ENCODE peak calls at places on chromosomes 4 and X, in seven cellular contexts. H, I, T, L, J, O and R are unnamed samples.

GRCh38 chr4:1201851-1202525 is 29.6 kb upstream of the SPON2 start:
- DNase-seq in L (no peak), J (peak), H (peak), O (no peak), T (no peak), I (no peak), R (no peak)

GRCh38 chr4:113637823-113638691 is 123.5 kb downstream of the CAMK2D start:
- DNase-seq in H (no peak), J (no peak), I (no peak), T (no peak), L (no peak), O (no peak), R (peak)

GRCh38 chrX:9055354-9055753 is 21.4 kb upstream of the FAM9B start:
- DNase-seq in L (no peak), H (no peak), O (no peak), I (no peak), T (no peak), J (no peak), R (no peak)

GRCh38 chrX:56661193-56661592 is 67.8 kb upstream of the NBDY start:
- DNase-seq in O (no peak), L (no peak), I (no peak), H (no peak), T (no peak), J (no peak), R (no peak)

GRCh38 chr4:1939664-1940509 is 68.7 kb downstream of the NSD2 start:
- DNase-seq in T (no peak), L (peak), I (peak), O (no peak), H (no peak), J (no peak), R (no peak)

GRCh38 chr4:153249199-153250154 is 45.2 kb downstream of the TRIM2 start:
- DNase-seq in T (peak), L (peak), I (peak), H (peak), O (peak), J (peak), R (peak)

GRCh38 chr4:19675172-19675811 is 576.4 kb upstream of the SLIT2 start:
- DNase-seq in H (no peak), L (no peak), O (no peak), I (no peak), J (no peak), T (no peak), R (no peak)

GRCh38 chr4:80045831-80046230 is 27.2 kb downstream of the ANTXR2 start:
- DNase-seq in I (no peak), L (no peak), T (no peak), O (no peak), H (no peak), J (no peak), R (no peak)

GRCh38 chr4:53981066-53981465 is 83.3 kb downstream of the CHIC2 start:
- DNase-seq in H (no peak), T (no peak), J (no peak), I (no peak), L (no peak), O (no peak), R (no peak)

GRCh38 chr4:4663028-4663427 is 121.2 kb upstream of the STX18 start:
- DNase-seq in J (no peak), O (no peak), T (no peak), L (no peak), I (no peak), H (no peak), R (no peak)

GRCh38 chrX:56978172-56978571 is 17.2 kb downstream of the SPIN3 start:
- DNase-seq in J (peak), L (peak), O (peak), I (peak), T (no peak), H (peak), R (peak)

GRCh38 chr4:22574880-22575279 is 59.0 kb upstream of the ADGRA3 start:
- DNase-seq in O (no peak), H (no peak), J (no peak), T (no peak), I (no peak), L (no peak), R (no peak)

GRCh38 chr4:125826801-125827200 is 512.0 kb downstream of the FAT4 start:
- DNase-seq in L (no peak), J (no peak), T (no peak), I (no peak), H (peak), O (no peak), R (no peak)

GRCh38 chrX:130999360-130999759 is 58.8 kb upstream of the ARHGAP36 start:
- DNase-seq in I (no peak), L (no peak), H (no peak), T (no peak), O (no peak), J (no peak), R (no peak)

GRCh38 chrX:30875957-30876356 is 13.1 kb downstream of the TAB3 start:
- DNase-seq in J (no peak), H (no peak), T (no peak), L (no peak), O (no peak), I (peak), R (no peak)

GRCh38 chr4:67885727-67886126 is 1.9 kb upstream of the TMPRSS11D start:
- DNase-seq in H (no peak), O (no peak), J (no peak), L (peak), I (no peak), T (no peak), R (no peak)

GRCh38 chrX:72295745-72296144 is 10.0 kb downstream of the CITED1 start:
- DNase-seq in H (no peak), T (no peak), J (no peak), I (no peak), O (no peak), L (no peak), R (no peak)

GRCh38 chrX:48826135-48826875 is at the start of gene ERAS:
- DNase-seq in O (no peak), I (no peak), L (no peak), J (no peak), H (peak), T (no peak), R (no peak)

GRCh38 chrX:6210230-6210629 is 18.4 kb downstream of the NLGN4X start:
- DNase-seq in L (no peak), T (no peak), H (no peak), I (no peak), J (no peak), O (no peak), R (no peak)

GRCh38 chr4:39637572-39638357 is 900 bp downstream of the SMIM14 start:
- DNase-seq in L (peak), T (peak), J (no peak), O (peak), I (peak), H (peak), R (no peak)

GRCh38 chrX:1103360-1103759 is 109.1 kb downstream of the CRLF2 start:
- DNase-seq in J (no peak), O (no peak), L (no peak), T (no peak), I (no peak), H (no peak), R (no peak)

GRCh38 chr4:187128971-187129370 is 405.3 kb upstream of the FAT1 start:
- DNase-seq in I (no peak), H (no peak), T (no peak), O (no peak), J (no peak), L (no peak), R (no peak)

GRCh38 chr4:163332526-163333405 is at the start of gene NPY1R:
- DNase-seq in L (peak), O (peak), I (peak), T (peak), J (peak), H (peak), R (peak)

GRCh38 chr4:83219344-83219990 is 65.1 kb downstream of the COQ2 start:
- DNase-seq in H (no peak), T (no peak), O (no peak), L (no peak), J (peak), I (no peak), R (no peak)

GRCh38 chrX:31658360-31658759 is 586.5 kb upstream of the FTHL17 start:
- DNase-seq in I (peak), H (peak), J (no peak), T (no peak), O (no peak), L (no peak), R (peak)

GRCh38 chr4:95857761-95858160 is 17.9 kb downstream of the PDHA2 start:
- DNase-seq in J (no peak), O (no peak), I (no peak), L (no peak), T (no peak), H (no peak), R (no peak)

GRCh38 chrX:4831574-4831973 is 1118.1 kb upstream of the PRKX start:
- DNase-seq in J (no peak), T (no peak), H (no peak), I (no peak), L (no peak), O (no peak), R (no peak)

GRCh38 chr4:37758226-37758625 is 68.3 kb upstream of the PGM2 start:
- DNase-seq in L (no peak), H (no peak), J (no peak), T (no peak), O (no peak), I (peak), R (no peak)

GRCh38 chr4:184247421-184247820 is 29.7 kb upstream of the ENPP6 start:
- DNase-seq in I (no peak), O (no peak), H (no peak), T (no peak), J (no peak), L (no peak), R (no peak)

GRCh38 chr4:101282076-101282844 is 65.1 kb downstream of the PPP3CA start:
- DNase-seq in T (no peak), O (no peak), H (no peak), J (no peak), I (no peak), L (no peak), R (no peak)

GRCh38 chrX:8726031-8726652 is 5.8 kb downstream of the ANOS1 start:
- DNase-seq in I (no peak), H (no peak), L (no peak), O (no peak), J (no peak), T (no peak), R (no peak)

GRCh38 chr4:10063544-10064300 is 42.4 kb upstream of the SLC2A9 start:
- DNase-seq in O (no peak), I (peak), T (peak), J (no peak), H (no peak), L (peak), R (no peak)

GRCh38 chr4:78610546-78611214 is 59.1 kb downstream of the ANXA3 start:
- DNase-seq in O (peak), T (no peak), I (no peak), L (no peak), H (no peak), J (no peak), R (no peak)

GRCh38 chr4:7904942-7905341 is 34.7 kb downstream of the AFAP1 start:
- DNase-seq in L (no peak), J (no peak), I (no peak), T (no peak), O (no peak), H (no peak), R (no peak)

GRCh38 chr4:7905461-7905915 is 34.2 kb downstream of the AFAP1 start:
- DNase-seq in T (peak), O (no peak), I (no peak), J (no peak), H (no peak), L (no peak), R (no peak)

GRCh38 chr4:7902826-7903225 is 36.8 kb downstream of the AFAP1 start:
- DNase-seq in L (no peak), J (no peak), H (no peak), O (no peak), I (no peak), T (no peak), R (no peak)

GRCh38 chr4:7903686-7904085 is 36.0 kb downstream of the AFAP1 start:
- DNase-seq in H (no peak), L (no peak), I (no peak), T (no peak), J (no peak), O (no peak), R (no peak)

GRCh38 chr4:7904108-7904516 is 35.5 kb downstream of the AFAP1 start:
- DNase-seq in L (no peak), I (no peak), T (no peak), O (no peak), J (no peak), H (no peak), R (no peak)
- TF ChIP-seq JUND in L (no peak), I (no peak), T (no peak), O (no peak), J (no peak), H (peak), R (no peak)

GRCh38 chr4:185472063-185472542 is 570 bp upstream of the CCDC110 start:
- DNase-seq in T (no peak), H (peak), O (no peak), L (no peak), I (no peak), J (no peak), R (no peak)

GRCh38 chr4:185469539-185470154 is 1.9 kb downstream of the CCDC110 start:
- DNase-seq in O (no peak), H (no peak), T (peak), L (no peak), J (no peak), I (no peak), R (no peak)

GRCh38 chr4:185471235-185472062 is at the start of gene CCDC110:
- DNase-seq in H (peak), T (peak), O (peak), L (peak), I (peak), J (peak), R (peak)

GRCh38 chr4:185468999-185469398 is 2.5 kb downstream of the CCDC110 start:
- DNase-seq in O (no peak), I (no peak), J (no peak), L (no peak), T (no peak), H (no peak), R (no peak)

DNA sequence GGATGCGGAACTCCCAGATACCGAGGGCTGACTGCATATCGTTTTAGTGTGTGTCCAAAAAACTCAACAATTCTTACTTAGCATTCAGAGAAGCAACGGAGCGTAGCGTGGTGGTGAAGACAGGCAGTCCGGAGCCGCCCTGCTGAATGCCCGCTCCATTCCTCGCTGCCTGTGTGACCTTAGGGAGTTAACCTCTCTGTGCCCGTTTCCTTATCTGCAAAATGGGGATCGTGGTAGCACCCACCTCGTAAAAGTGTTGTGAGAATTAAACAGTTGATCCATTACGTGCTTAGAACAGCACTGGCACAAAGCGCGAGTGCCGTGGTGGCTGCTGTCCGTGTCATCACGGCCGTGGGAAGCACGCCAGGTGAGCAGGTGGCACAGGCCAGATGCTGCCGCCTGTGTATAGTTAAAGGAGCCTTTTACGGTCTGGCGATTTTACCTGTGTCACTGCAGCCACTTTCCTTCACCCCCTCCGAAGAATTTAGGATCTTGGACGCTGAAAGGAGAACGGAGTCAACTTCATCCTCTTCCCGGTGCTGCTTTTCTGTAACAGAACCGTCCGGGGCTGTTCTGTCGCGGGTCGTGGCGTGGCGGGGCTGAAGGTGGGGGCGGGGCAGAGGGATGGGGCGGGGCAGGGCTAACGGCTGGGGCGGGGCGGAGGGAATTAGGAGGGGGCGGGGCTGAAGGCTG is 884 bp downstream of the CCDC110 start:
- DNase-seq in H (peak), O (peak), I (peak), T (peak), J (no peak), L (peak), R (peak)
- TF ChIP-seq JUND in H (no peak), O (no peak), I (no peak), T (no peak), J (no peak), L (no peak), R (no peak)

DNA sequence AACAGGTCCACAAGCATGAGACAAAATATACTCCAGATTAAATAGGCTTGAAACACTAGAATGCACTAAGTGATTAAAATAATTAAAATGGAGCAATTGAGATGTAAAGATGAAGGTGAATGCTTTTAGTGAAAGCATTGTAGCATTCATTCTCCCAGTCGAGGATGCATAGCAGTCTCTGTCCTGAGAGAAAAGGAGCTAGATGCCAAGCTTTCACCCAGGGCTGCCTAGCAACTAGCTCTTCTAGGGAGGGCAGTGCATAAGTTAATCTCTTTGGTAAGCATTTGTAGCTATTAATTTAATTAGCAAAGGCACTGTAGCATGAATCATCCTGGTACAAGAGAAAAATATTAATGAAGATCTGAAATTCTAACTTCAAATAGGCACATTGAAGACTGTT is 1014.8 kb downstream of the C4orf33 start:
- DNase-seq in I (no peak), H (no peak), J (no peak), O (no peak), L (no peak), T (no peak), R (no peak)
- TF ChIP-seq JUND in I (no peak), H (no peak), J (no peak), O (no peak), L (no peak), T (no peak), R (no peak)

DNA sequence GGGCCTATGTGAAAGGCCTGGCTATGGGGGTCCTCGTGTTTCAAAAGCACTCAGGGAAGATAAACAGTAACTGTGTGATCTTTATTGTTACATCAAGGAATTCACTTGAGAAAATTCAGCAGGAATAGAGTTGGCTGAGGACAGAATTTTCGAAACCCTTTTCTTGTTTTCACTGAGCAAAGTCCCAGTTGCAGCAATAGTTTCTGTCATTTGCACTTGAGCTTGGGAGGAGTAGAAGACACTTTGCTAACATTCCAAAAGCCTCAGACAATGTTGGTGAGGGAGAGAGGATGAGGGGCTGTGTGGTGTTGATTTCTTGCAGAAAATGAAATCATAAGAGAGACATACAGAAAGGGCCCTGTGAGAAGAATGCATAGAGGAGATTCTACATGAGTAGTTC is 151.9 kb upstream of the DIPK2B start:
- DNase-seq in L (no peak), H (no peak), J (no peak), O (no peak), I (no peak), T (no peak), R (no peak)
- TF ChIP-seq JUND in L (no peak), H (no peak), J (no peak), O (no peak), I (no peak), T (no peak), R (no peak)